ENCODE peak calls at places on chromosomes 5 and 9, in seven cellular contexts. Z is fibroblast of mammary gland; P is heart right ventricle; T is CD4-positive, alpha-beta T cell; N is PC-3; X is coronary artery; I is cardiac fibroblast. B is an unnamed sample.

GRCh38 chr5:73942783-73943182 is 316.8 kb downstream of the ARHGEF28 start:
- DNase-seq in X (no peak), T (no peak), N (no peak), I (no peak), P (no peak), Z (no peak), B (no peak)

GRCh38 chr5:17024686-17025180 is 88.6 kb upstream of the MYO10 start:
- DNase-seq in Z (peak; percentile 54), T (no peak), X (no peak), I (peak; percentile 71), P (no peak), N (peak; percentile 77), B (no peak)

GRCh38 chr9:26870292-26870691 is 22.3 kb downstream of the CAAP1 start:
- DNase-seq in N (peak; percentile 26), Z (peak; percentile 56), P (no peak), I (peak; percentile 88), T (no peak), X (no peak), B (no peak)

GRCh38 chr5:95861221-95861857 is 38.8 kb upstream of the GLRX start:
- DNase-seq in T (no peak), N (peak; percentile 94), P (peak; percentile 67), Z (peak; percentile 99), X (peak; percentile 90), I (peak; percentile 100), B (no peak)

GRCh38 chr5:129271309-129271708 is 176.8 kb downstream of the ISOC1 start:
- DNase-seq in Z (peak; percentile 40), P (no peak), N (peak; percentile 49), I (peak; percentile 49), X (no peak), T (no peak), B (no peak)

GRCh38 chr9:34179528-34180138 is 790 bp downstream of the UBAP1 start:
- DNase-seq in Z (peak; percentile 91), I (peak; percentile 85), T (no peak), X (no peak), N (peak; percentile 8), P (no peak), B (no peak)

GRCh38 chr5:172775326-172776234 is 4.6 kb upstream of the DUSP1 start:
- DNase-seq in Z (peak; percentile 99), N (peak; percentile 74), P (no peak), X (no peak), I (peak; percentile 99), T (no peak), B (no peak)

GRCh38 chr9:113511856-113512761 is 48.6 kb downstream of the RGS3 start:
- DNase-seq in N (no peak), I (peak; percentile 48), T (peak; percentile 44), Z (peak; percentile 40), X (no peak), P (no peak), B (no peak)

GRCh38 chr9:101536938-101537337 is 3.3 kb downstream of the RNF20 start:
- DNase-seq in T (no peak), X (no peak), P (no peak), I (peak; percentile 48), N (peak; percentile 17), Z (peak; percentile 47), B (peak; percentile 22)

GRCh38 chr5:139725073-139725830 is 70.4 kb upstream of the PSD2 start:
- DNase-seq in P (peak; percentile 58), X (peak; percentile 85), T (no peak), I (peak; percentile 73), N (peak; percentile 35), Z (peak; percentile 80), B (no peak)

GRCh38 chr9:36398745-36399144 is 1.3 kb downstream of the RNF38 start:
- DNase-seq in N (no peak), Z (peak; percentile 40), P (no peak), X (no peak), I (peak; percentile 77), T (no peak), B (no peak)

GRCh38 chr5:169098331-169099121 is 202.4 kb downstream of the SLIT3 start:
- DNase-seq in X (no peak), N (no peak), T (no peak), I (no peak), Z (no peak), P (no peak), B (no peak)

GRCh38 chr5:169095410-169095772 is 205.5 kb downstream of the SLIT3 start:
- DNase-seq in X (no peak), P (no peak), T (no peak), I (no peak), Z (no peak), N (no peak), B (no peak)

GRCh38 chr5:169097897-169098296 is 203.0 kb downstream of the SLIT3 start:
- DNase-seq in X (no peak), Z (no peak), I (no peak), N (no peak), T (no peak), P (no peak), B (no peak)

GRCh38 chr5:169095976-169096375 is 205.0 kb downstream of the SLIT3 start:
- DNase-seq in Z (no peak), I (no peak), P (no peak), X (no peak), N (no peak), T (no peak), B (no peak)

GRCh38 chr5:169097374-169097831 is 203.5 kb downstream of the SLIT3 start:
- DNase-seq in T (no peak), X (no peak), Z (no peak), I (no peak), N (no peak), P (no peak), B (no peak)
- TF ChIP-seq CTCF in T (no peak), X (no peak), Z (no peak), I (no peak), N (no peak), P (no peak), B (no peak)

GRCh38 chr9:79403495-79403894 is 168.3 kb upstream of the TLE4 start:
- DNase-seq in Z (no peak), N (no peak), X (no peak), T (no peak), P (no peak), I (no peak), B (no peak)

GRCh38 chr9:79408617-79409016 is 163.1 kb upstream of the TLE4 start:
- DNase-seq in Z (no peak), I (no peak), P (no peak), N (no peak), X (no peak), T (no peak), B (no peak)

GRCh38 chr9:79408200-79408599 is 163.6 kb upstream of the TLE4 start:
- DNase-seq in P (no peak), T (no peak), N (no peak), X (no peak), I (no peak), Z (no peak), B (no peak)
- TF ChIP-seq CTCF in P (no peak), T (no peak), N (peak; percentile 16), X (no peak), I (no peak), Z (no peak), B (no peak)

DNA sequence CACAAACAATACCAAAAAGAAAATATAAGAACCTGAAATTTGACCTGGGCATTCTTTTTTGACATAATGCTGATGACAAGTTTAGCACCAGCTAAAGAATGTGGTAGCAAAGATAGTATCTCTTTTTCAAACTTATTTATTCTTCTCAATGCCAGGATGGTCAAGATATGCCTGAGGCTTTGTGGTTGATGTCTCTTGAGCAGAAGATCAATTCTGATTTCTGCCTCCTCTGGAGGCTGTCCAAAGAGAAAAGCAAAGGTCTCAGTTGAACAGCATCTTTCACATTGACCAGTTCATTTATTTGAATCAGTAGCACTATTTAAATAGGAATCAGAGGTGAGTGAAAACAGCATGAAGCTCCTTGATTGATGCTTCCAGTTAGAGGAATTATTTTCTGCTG is 588.2 kb downstream of the HTR1A start:
- DNase-seq in N (no peak), T (no peak), P (no peak), X (no peak), I (no peak), Z (no peak), B (no peak)
- TF ChIP-seq CTCF in N (no peak), T (no peak), P (no peak), X (no peak), I (no peak), Z (no peak), B (no peak)

DNA sequence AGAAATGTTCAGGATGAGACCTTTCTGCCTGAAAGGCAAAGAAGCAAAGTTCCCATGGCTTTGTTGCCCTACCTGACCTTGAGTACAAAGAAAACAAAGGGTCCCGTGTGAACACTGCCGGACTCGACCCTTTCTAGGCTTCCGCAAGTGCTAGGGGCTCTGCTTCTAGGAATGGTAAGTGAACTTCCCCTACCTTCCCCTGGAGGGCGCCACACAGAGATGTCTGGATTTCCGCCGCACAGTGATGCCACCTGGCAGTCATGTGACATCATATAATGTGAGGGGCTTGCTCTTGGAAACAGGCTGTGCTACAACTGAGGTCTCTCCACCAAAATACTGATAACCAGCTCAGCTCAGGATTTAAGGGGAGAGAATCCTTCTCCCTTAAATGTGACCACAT is 56.6 kb downstream of the HSD17B3 start:
- DNase-seq in T (no peak), Z (no peak), P (no peak), X (no peak), I (no peak), N (no peak), B (no peak)
- TF ChIP-seq CTCF in T (no peak), Z (peak; percentile 9), P (no peak), X (no peak), I (peak; percentile 3), N (peak; percentile 45), B (peak; percentile 19)